ENCODE peak calls at places on chromosome 14, in seven cellular contexts. B, X, F, J, Z, I and C are unnamed samples.

GRCh38 chr14:101191882-101192660 is 288.5 kb upstream of the RTL1 start:
- DNase-seq in B (no peak), X (no peak), F (no peak), J (no peak), Z (no peak), I (no peak), C (no peak)

GRCh38 chr14:27995688-27996087 is 770.9 kb upstream of the FOXG1 start:
- DNase-seq in B (no peak), X (peak), F (no peak), J (no peak), Z (no peak), I (no peak), C (no peak)

GRCh38 chr14:83478741-83479140 is 1945.1 kb upstream of the SEL1L start:
- DNase-seq in B (no peak), X (no peak), F (no peak), J (no peak), Z (no peak), I (no peak), C (no peak)

GRCh38 chr14:98957211-98958047 is 314.6 kb downstream of the BCL11B start:
- DNase-seq in B (no peak), X (no peak), F (no peak), J (no peak), Z (no peak), I (peak), C (no peak)

GRCh38 chr14:23441076-23441475 is 5.6 kb upstream of the MYH7 start:
- DNase-seq in B (no peak), X (no peak), F (no peak), J (no peak), Z (no peak), I (no peak), C (no peak)

GRCh38 chr14:73474952-73475351 is 15.8 kb upstream of the RIOX1 start:
- DNase-seq in B (no peak), X (no peak), F (no peak), J (no peak), Z (no peak), I (no peak), C (no peak)

GRCh38 chr14:92653162-92653651 is 95.2 kb downstream of the LGMN start:
- DNase-seq in B (no peak), X (no peak), F (no peak), J (no peak), Z (no peak), I (no peak), C (no peak)

GRCh38 chr14:105857816-105858675 is 331.7 kb downstream of the TMEM121 start:
- DNase-seq in B (no peak), X (no peak), F (no peak), J (no peak), Z (no peak), I (no peak), C (no peak)

GRCh38 chr14:36333106-36333505 is 12.7 kb upstream of the MBIP start:
- DNase-seq in B (no peak), X (no peak), F (no peak), J (no peak), Z (no peak), I (no peak), C (no peak)